ENCODE peak calls at places on chromosomes 3 and 15, in ten cellular contexts. One of them, this sample, is unnamed.

GRCh38 chr15:86701259-86701963 is 621.7 kb downstream of the AGBL1 start:
- DNase-seq in A549: no peak
- DNase-seq in GM23338: no peak
- DNase-seq in neuronal stem cell: no peak
- DNase-seq in PC-9: no peak
- DNase-seq in neural progenitor cell: no peak
- DNase-seq in mammary epithelial cell: no peak
- DNase-seq in trophoblast cell: no peak
- DNase-seq in SK-N-SH: no peak
- DNase-seq in fibroblast of lung: no peak
- DNase-seq in this sample: no peak

GRCh38 chr3:35664460-35664919 is 25.2 kb downstream of the ARPP21 start:
- DNase-seq in A549: no peak
- DNase-seq in neuronal stem cell: no peak
- DNase-seq in GM23338: peak
- DNase-seq in PC-9: no peak
- DNase-seq in neural progenitor cell: peak
- DNase-seq in fibroblast of lung: peak
- DNase-seq in SK-N-SH: peak
- DNase-seq in mammary epithelial cell: no peak
- DNase-seq in trophoblast cell: no peak
- DNase-seq in this sample: no peak

GRCh38 chr3:106542101-106542769 is 673.4 kb upstream of the CBLB start:
- DNase-seq in trophoblast cell: no peak
- DNase-seq in fibroblast of lung: peak
- DNase-seq in neuronal stem cell: peak
- DNase-seq in GM23338: peak
- DNase-seq in neural progenitor cell: peak
- DNase-seq in mammary epithelial cell: peak
- DNase-seq in A549: no peak
- DNase-seq in PC-9: no peak
- DNase-seq in SK-N-SH: no peak
- DNase-seq in this sample: no peak

GRCh38 chr3:164360738-164361376 is 717.4 kb downstream of the SI start:
- DNase-seq in mammary epithelial cell: no peak
- DNase-seq in GM23338: no peak
- DNase-seq in trophoblast cell: no peak
- DNase-seq in fibroblast of lung: no peak
- DNase-seq in SK-N-SH: no peak
- DNase-seq in PC-9: peak
- DNase-seq in A549: no peak
- DNase-seq in neural progenitor cell: no peak
- DNase-seq in neuronal stem cell: no peak
- DNase-seq in this sample: no peak

GRCh38 chr15:72979308-72979707 is 73.0 kb upstream of the NEO1 start:
- DNase-seq in SK-N-SH: no peak
- DNase-seq in trophoblast cell: no peak
- DNase-seq in GM23338: no peak
- DNase-seq in mammary epithelial cell: no peak
- DNase-seq in fibroblast of lung: no peak
- DNase-seq in A549: no peak
- DNase-seq in neural progenitor cell: no peak
- DNase-seq in neuronal stem cell: no peak
- DNase-seq in PC-9: no peak
- DNase-seq in this sample: no peak

GRCh38 chr15:24954783-24955548 is at the start of the genes SNRPN and SNURF:
- DNase-seq in PC-9: peak
- DNase-seq in neural progenitor cell: peak
- DNase-seq in fibroblast of lung: peak
- DNase-seq in neuronal stem cell: peak
- DNase-seq in trophoblast cell: no peak
- DNase-seq in A549: peak
- DNase-seq in mammary epithelial cell: peak
- DNase-seq in SK-N-SH: peak
- DNase-seq in GM23338: peak
- DNase-seq in this sample: no peak

GRCh38 chr15:91537868-91538267 is 315.6 kb upstream of the SLCO3A1 start:
- DNase-seq in SK-N-SH: no peak
- DNase-seq in trophoblast cell: no peak
- DNase-seq in A549: no peak
- DNase-seq in GM23338: no peak
- DNase-seq in fibroblast of lung: no peak
- DNase-seq in neural progenitor cell: no peak
- DNase-seq in mammary epithelial cell: no peak
- DNase-seq in PC-9: no peak
- DNase-seq in neuronal stem cell: no peak
- DNase-seq in this sample: no peak

GRCh38 chr3:42745291-42745745 is 27.7 kb downstream of the CCDC13 start:
- DNase-seq in A549: no peak
- DNase-seq in trophoblast cell: no peak
- DNase-seq in fibroblast of lung: no peak
- DNase-seq in neural progenitor cell: no peak
- DNase-seq in SK-N-SH: no peak
- DNase-seq in GM23338: no peak
- DNase-seq in PC-9: no peak
- DNase-seq in mammary epithelial cell: no peak
- DNase-seq in neuronal stem cell: no peak
- DNase-seq in this sample: no peak

DNA sequence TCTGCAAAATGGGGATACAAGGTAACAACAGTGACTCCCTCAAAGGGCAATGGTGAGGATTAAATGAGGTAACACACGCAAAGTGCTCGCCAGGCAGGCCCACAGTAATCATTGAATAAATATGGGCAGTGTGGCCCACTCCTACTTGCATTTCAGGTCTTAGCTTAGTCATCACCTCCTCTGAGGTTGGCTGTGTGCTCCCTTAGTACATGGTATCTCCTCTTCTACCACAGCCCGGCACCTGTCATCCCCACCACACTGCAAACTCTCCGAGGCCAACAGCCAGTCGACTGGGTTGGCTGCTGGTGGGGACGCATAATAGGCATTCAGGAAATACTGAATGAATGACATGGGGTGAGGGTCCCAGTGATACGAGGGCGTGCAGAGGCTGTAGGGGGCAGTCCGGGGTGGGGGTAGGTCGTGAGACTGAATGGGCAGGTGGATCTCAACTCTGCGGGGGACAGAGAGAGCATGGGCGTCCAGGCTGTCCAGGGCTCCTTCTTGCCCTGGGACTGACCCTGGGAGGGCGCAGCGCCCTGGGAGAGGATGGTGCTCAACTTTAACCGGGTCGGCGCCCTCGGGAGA is 375 bp upstream of the MYZAP start:
- DNase-seq in neuronal stem cell: no peak
- DNase-seq in SK-N-SH: no peak
- DNase-seq in GM23338: peak
- DNase-seq in mammary epithelial cell: no peak
- DNase-seq in A549: no peak
- DNase-seq in fibroblast of lung: no peak
- DNase-seq in trophoblast cell: peak
- DNase-seq in PC-9: no peak
- DNase-seq in neural progenitor cell: no peak
- DNase-seq in this sample: no peak
- H3K27ac ChIP-seq in neuronal stem cell: no peak
- H3K27ac ChIP-seq in SK-N-SH: no peak
- H3K27ac ChIP-seq in GM23338: no peak
- H3K27ac ChIP-seq in mammary epithelial cell: no peak
- H3K27ac ChIP-seq in A549: peak
- H3K27ac ChIP-seq in fibroblast of lung: no peak
- H3K27ac ChIP-seq in trophoblast cell: no peak
- H3K27ac ChIP-seq in PC-9: peak
- H3K27ac ChIP-seq in neural progenitor cell: no peak
- H3K27ac ChIP-seq in this sample: no peak

DNA sequence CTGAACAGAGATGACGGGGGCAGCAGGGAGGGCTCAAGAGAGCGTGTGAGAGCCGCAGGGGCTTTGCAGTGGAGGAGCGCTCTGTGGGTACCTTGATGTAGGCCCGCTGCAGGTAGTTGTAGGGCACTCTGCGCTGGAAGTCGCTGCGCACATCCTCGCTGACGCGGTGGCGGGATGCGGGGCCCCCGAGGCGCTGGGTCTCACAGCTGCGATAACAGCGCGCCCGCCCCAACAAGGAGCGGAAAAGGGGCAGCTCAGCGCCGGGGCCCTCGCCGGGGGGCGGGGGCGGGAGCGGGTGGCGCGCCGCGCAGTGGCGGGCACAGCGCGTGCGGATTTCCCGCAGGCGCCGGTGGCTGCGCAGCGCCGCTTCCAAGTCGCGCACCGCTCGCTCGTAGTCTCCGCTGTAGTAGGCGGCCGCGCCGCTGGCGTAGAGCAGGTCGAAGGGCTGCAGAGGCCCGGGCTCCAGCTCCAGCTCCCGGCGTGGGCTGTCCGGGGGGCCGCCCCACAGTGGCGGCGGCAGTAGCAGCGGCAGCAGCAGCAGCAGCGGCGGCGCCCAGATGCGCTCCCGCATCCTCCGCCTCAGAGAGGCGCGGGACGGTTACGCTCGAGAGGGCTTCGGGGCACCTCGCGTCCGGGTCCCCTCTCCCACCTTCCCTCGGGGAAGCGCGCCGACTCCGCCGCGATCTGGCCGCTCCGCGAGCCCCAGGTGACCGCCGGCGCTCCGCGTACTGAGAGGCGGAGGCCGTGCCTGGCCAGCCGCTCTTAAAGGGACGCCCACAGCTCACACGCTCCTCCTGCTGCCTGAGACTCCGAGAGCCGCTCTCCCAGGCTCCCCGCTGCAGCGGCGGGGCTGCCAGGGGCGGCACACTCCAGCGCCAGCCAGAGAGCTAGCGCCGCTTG is at the start of gene P3H2:
- DNase-seq in PC-9: peak
- DNase-seq in SK-N-SH: peak
- DNase-seq in fibroblast of lung: peak
- DNase-seq in neural progenitor cell: peak
- DNase-seq in neuronal stem cell: peak
- DNase-seq in mammary epithelial cell: peak
- DNase-seq in A549: peak
- DNase-seq in trophoblast cell: peak
- DNase-seq in GM23338: peak
- DNase-seq in this sample: peak
- H3K4me2 ChIP-seq in PC-9: peak
- H3K4me2 ChIP-seq in SK-N-SH: peak
- H3K4me2 ChIP-seq in fibroblast of lung: peak
- H3K4me2 ChIP-seq in neural progenitor cell: peak
- H3K4me2 ChIP-seq in neuronal stem cell: peak
- H3K4me2 ChIP-seq in mammary epithelial cell: peak
- H3K4me2 ChIP-seq in A549: peak
- H3K4me2 ChIP-seq in trophoblast cell: peak
- H3K4me2 ChIP-seq in GM23338: peak
- H3K4me2 ChIP-seq in this sample: peak

DNA sequence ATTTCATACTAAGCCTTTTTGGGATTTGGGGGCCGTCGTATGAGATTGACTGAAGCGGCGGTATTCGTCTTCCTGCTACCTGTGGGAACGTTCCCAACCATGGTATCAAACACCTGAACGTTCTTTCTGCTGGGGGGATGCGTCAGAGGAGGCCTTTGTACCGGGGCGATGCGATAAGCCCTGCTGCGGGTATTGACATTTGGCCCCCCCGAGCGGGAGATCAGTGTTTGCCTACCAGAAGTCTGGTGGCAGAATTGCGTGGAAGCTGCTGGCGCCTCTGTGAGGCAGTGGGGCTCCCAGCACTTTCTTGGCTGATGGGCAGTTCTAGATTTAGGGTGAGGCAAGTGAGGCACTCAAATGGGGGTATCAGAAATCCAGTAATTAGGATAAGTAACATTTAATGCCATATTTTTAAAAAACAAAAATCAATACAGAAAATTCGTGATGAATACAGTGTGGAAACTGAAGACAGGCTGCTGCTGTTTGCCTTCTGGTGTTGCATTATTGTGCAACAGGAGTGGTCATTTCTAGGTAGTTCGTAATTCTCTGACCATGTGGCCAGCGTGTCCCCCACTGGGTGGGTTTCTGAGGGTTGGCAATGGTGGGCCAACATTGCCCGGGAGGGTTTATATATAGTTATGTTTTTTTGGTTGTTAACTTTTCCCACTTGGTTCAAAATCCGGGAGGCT is 12.7 kb downstream of the TRPM1 start:
- DNase-seq in neural progenitor cell: no peak
- DNase-seq in SK-N-SH: no peak
- DNase-seq in fibroblast of lung: no peak
- DNase-seq in neuronal stem cell: no peak
- DNase-seq in mammary epithelial cell: no peak
- DNase-seq in A549: no peak
- DNase-seq in GM23338: no peak
- DNase-seq in trophoblast cell: no peak
- DNase-seq in PC-9: no peak
- DNase-seq in this sample: no peak
- H3K4me3 ChIP-seq in neural progenitor cell: no peak
- H3K4me3 ChIP-seq in SK-N-SH: no peak
- H3K4me3 ChIP-seq in fibroblast of lung: no peak
- H3K4me3 ChIP-seq in neuronal stem cell: no peak
- H3K4me3 ChIP-seq in mammary epithelial cell: no peak
- H3K4me3 ChIP-seq in A549: no peak
- H3K4me3 ChIP-seq in GM23338: no peak
- H3K4me3 ChIP-seq in trophoblast cell: no peak
- H3K4me3 ChIP-seq in PC-9: no peak
- H3K4me3 ChIP-seq in this sample: no peak

DNA sequence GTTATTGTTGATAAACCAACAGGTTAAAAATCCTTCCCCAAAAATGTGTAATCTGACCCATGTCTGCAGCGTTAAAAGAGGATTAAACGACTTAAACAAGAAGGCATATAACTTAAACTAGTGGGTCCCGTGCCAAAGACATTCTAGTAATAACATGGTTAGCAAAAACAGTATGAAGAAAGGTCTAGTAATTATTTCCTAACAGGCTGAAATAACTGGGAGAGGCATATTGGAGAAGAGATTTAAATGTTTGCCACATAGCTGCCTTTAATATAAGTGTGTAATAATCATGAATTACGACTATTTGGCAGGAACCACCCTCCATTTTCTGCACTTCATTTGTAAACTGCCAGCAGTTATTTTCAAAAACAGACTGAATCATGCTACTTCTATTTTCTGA is 67.7 kb upstream of the CSPG5 start:
- DNase-seq in neural progenitor cell: no peak
- DNase-seq in A549: no peak
- DNase-seq in trophoblast cell: no peak
- DNase-seq in SK-N-SH: no peak
- DNase-seq in fibroblast of lung: no peak
- DNase-seq in PC-9: no peak
- DNase-seq in mammary epithelial cell: no peak
- DNase-seq in GM23338: no peak
- DNase-seq in neuronal stem cell: no peak
- DNase-seq in this sample: no peak
- H3K27ac ChIP-seq in neural progenitor cell: no peak
- H3K27ac ChIP-seq in A549: no peak
- H3K27ac ChIP-seq in trophoblast cell: no peak
- H3K27ac ChIP-seq in SK-N-SH: no peak
- H3K27ac ChIP-seq in fibroblast of lung: no peak
- H3K27ac ChIP-seq in PC-9: no peak
- H3K27ac ChIP-seq in mammary epithelial cell: no peak
- H3K27ac ChIP-seq in GM23338: peak
- H3K27ac ChIP-seq in neuronal stem cell: no peak
- H3K27ac ChIP-seq in this sample: no peak

DNA sequence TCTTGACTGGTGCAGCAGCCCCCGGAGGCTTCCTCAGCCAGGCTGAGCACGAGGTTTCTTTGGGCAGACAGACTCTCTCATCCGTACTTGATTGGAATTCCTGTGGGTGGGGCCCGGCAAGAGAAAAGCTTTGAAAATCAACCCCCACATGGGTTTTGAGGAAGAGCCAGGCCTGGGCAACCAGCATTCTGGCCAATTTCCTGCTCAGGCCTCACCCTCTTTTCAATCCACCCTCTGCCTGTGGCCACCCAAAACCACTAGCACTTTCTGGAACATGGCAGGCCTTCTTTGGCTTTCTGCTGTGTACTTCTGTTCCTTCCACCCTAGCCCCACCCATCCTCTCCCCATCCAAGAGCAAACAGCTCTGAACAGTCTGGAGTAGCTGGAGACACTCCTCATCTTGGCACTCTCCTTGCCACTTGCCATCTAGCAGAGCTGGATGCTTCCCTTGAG is 5.9 kb downstream of the MYO5C start:
- DNase-seq in PC-9: peak
- DNase-seq in fibroblast of lung: peak
- DNase-seq in mammary epithelial cell: no peak
- DNase-seq in SK-N-SH: no peak
- DNase-seq in neuronal stem cell: no peak
- DNase-seq in A549: peak
- DNase-seq in GM23338: peak
- DNase-seq in trophoblast cell: no peak
- DNase-seq in neural progenitor cell: peak
- DNase-seq in this sample: no peak
- H3K4me2 ChIP-seq in PC-9: peak
- H3K4me2 ChIP-seq in fibroblast of lung: no peak
- H3K4me2 ChIP-seq in mammary epithelial cell: no peak
- H3K4me2 ChIP-seq in SK-N-SH: no peak
- H3K4me2 ChIP-seq in neuronal stem cell: no peak
- H3K4me2 ChIP-seq in A549: peak
- H3K4me2 ChIP-seq in GM23338: no peak
- H3K4me2 ChIP-seq in trophoblast cell: no peak
- H3K4me2 ChIP-seq in neural progenitor cell: peak
- H3K4me2 ChIP-seq in this sample: no peak

This sample was measured in keratinocyte.